ENCODE peak calls at places on chromosome 20, in four cellular contexts. X, Q, G and Z are unnamed samples.
A peak's percentile ranks its signal among the peaks of the same experiment; 100 is the strongest.

GRCh38 chr20:53492212-53492611 is 101.4 kb downstream of the ZNF217 start:
- DNase-seq in X (no peak), Q (no peak), G (no peak), Z (no peak)

GRCh38 chr20:38242848-38243449 is 17.6 kb downstream of the KIAA1755 start:
- DNase-seq in X (no peak), Q (no peak), G (no peak), Z (no peak)

GRCh38 chr20:21184810-21185209 is 58.9 kb downstream of the KIZ start:
- DNase-seq in X (no peak), Q (no peak), G (no peak), Z (no peak)

GRCh38 chr20:59645761-59646171 is 41.4 kb downstream of the PHACTR3 start:
- DNase-seq in X (no peak), Q (no peak), G (peak; percentile 47), Z (peak; percentile 81)

GRCh38 chr20:17505664-17506517 is 25.3 kb downstream of the BFSP1 start:
- DNase-seq in X (no peak), Q (no peak), G (no peak), Z (no peak)

GRCh38 chr20:50038574-50038991 is 55.8 kb downstream of the SNAI1 start:
- DNase-seq in X (no peak), Q (no peak), G (no peak), Z (no peak)

GRCh38 chr20:12179692-12180091 is 262.0 kb downstream of the BTBD3 start:
- DNase-seq in X (no peak), Q (no peak), G (no peak), Z (no peak)

GRCh38 chr20:33693741-33694645 is 7.8 kb upstream of the E2F1 start:
- DNase-seq in X (no peak), Q (no peak), G (no peak), Z (no peak)

GRCh38 chr20:51800769-51801219 is 1.5 kb downstream of the SALL4 start:
- DNase-seq in X (no peak), Q (no peak), G (no peak), Z (no peak)

GRCh38 chr20:50353289-50353961 is 156.8 kb upstream of the PTPN1 start:
- DNase-seq in X (no peak), Q (no peak), G (no peak), Z (no peak)

GRCh38 chr20:36121981-36122930 is 32.3 kb upstream of the EPB41L1 start:
- DNase-seq in X (peak; percentile 92), Q (peak; percentile 93), G (no peak), Z (no peak)

GRCh38 chr20:54291339-54292060 is 83.6 kb downstream of the PFDN4 start:
- DNase-seq in X (no peak), Q (no peak), G (no peak), Z (no peak)

GRCh38 chr20:51532577-51533191 is 9.8 kb downstream of the NFATC2 start:
- DNase-seq in X (no peak), Q (no peak), G (no peak), Z (no peak)

GRCh38 chr20:6940052-6940451 is 172.6 kb downstream of the BMP2 start:
- DNase-seq in X (no peak), Q (peak; percentile 6), G (no peak), Z (no peak)

GRCh38 chr20:4685923-4686221 is 35.8 kb upstream of the PRND start:
- DNase-seq in X (no peak), Q (no peak), G (no peak), Z (no peak)

GRCh38 chr20:55095745-55096450 is 620.5 kb downstream of the DOK5 start:
- DNase-seq in X (no peak), Q (no peak), G (no peak), Z (no peak)

GRCh38 chr20:2140561-2140960 is 38.9 kb downstream of the STK35 start:
- DNase-seq in X (peak; percentile 32), Q (peak; percentile 25), G (no peak), Z (no peak)

GRCh38 chr20:4740774-4741431 is 19.2 kb downstream of the PRND start:
- DNase-seq in X (peak; percentile 79), Q (no peak), G (no peak), Z (peak; percentile 85)

GRCh38 chr20:33746325-33746998 is 14.7 kb downstream of the ZNF341 start:
- DNase-seq in X (no peak), Q (no peak), G (no peak), Z (no peak)

GRCh38 chr20:59437601-59438031 is 137.2 kb downstream of the EDN3 start:
- DNase-seq in X (no peak), Q (no peak), G (no peak), Z (no peak)

GRCh38 chr20:45817652-45818194 is 5.3 kb downstream of the UBE2C start:
- DNase-seq in X (no peak), Q (no peak), G (no peak), Z (no peak)

GRCh38 chr20:3121271-3121911 is 36.9 kb upstream of the AVP start:
- DNase-seq in X (no peak), Q (no peak), G (no peak), Z (no peak)

GRCh38 chr20:33811763-33812672 is 870 bp downstream of the CHMP4B start:
- DNase-seq in X (peak; percentile 63), Q (no peak), G (no peak), Z (no peak)

GRCh38 chr20:1391640-1392442 is 1.0 kb downstream of the FKBP1A start:
- DNase-seq in X (peak; percentile 46), Q (no peak), G (no peak), Z (peak; percentile 21)

GRCh38 chr20:34037767-34038166 is 44.1 kb downstream of the RALY start:
- DNase-seq in X (no peak), Q (no peak), G (no peak), Z (no peak)

GRCh38 chr20:3137492-3137891 is 22.2 kb downstream of the FASTKD5 start:
- DNase-seq in X (no peak), Q (no peak), G (no peak), Z (no peak)

GRCh38 chr20:4555188-4555893 is 166.4 kb upstream of the PRND start:
- DNase-seq in X (peak; percentile 3), Q (no peak), G (no peak), Z (no peak)

GRCh38 chr20:12594410-12595130 is 414.2 kb upstream of the SPTLC3 start:
- DNase-seq in X (no peak), Q (no peak), G (no peak), Z (no peak)

GRCh38 chr20:43205699-43206098 is 16.0 kb upstream of the PTPRT start:
- DNase-seq in X (no peak), Q (no peak), G (no peak), Z (no peak)
- TF ChIP-seq CTCF in X (no peak), Q (no peak), G (peak; percentile 32), Z (no peak)

DNA sequence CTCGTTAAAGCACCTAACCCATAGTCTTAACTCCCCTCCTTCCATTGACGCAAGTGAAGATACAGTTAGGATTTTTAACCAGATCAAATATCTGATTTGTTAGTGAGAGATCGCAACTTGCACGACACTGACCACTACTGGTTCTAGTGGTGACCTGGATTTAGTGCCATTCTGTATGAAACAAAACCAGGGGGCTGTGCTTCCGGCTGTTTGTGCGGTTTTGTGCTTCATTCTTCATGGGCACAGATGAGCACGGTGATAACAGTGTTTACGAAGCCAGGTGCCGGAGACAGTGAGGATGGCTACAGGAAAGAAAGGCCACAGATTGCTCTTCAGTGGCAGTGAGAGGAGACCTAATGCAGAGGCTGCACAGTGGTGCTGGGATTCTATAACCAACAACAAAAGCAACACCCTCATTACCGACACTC is 75.5 kb downstream of the NOL4L start:
- DNase-seq in X (peak; percentile 30), Q (no peak), G (no peak), Z (no peak)
- TF ChIP-seq CTCF in X (no peak), Q (peak; percentile 42), G (peak; percentile 35), Z (peak; percentile 9)

GRCh38 chr20:63029358-63030121 is 22.8 kb upstream of the BHLHE23 start:
- DNase-seq in X (no peak), Q (no peak), G (no peak), Z (no peak)
- TF ChIP-seq CTCF in X (no peak), Q (no peak), G (no peak), Z (no peak)

GRCh38 chr20:43925215-43925614 is 10.6 kb downstream of the TOX2 start:
- DNase-seq in X (no peak), Q (no peak), G (no peak), Z (no peak)

GRCh38 chr20:43926287-43926686 is 11.6 kb downstream of the TOX2 start:
- DNase-seq in X (no peak), Q (no peak), G (no peak), Z (no peak)

GRCh38 chr20:43926691-43927090 is 12.0 kb downstream of the TOX2 start:
- DNase-seq in X (no peak), Q (no peak), G (no peak), Z (no peak)

GRCh38 chr20:43923917-43924316 is 9.3 kb downstream of the TOX2 start:
- DNase-seq in X (no peak), Q (no peak), G (no peak), Z (no peak)

DNA sequence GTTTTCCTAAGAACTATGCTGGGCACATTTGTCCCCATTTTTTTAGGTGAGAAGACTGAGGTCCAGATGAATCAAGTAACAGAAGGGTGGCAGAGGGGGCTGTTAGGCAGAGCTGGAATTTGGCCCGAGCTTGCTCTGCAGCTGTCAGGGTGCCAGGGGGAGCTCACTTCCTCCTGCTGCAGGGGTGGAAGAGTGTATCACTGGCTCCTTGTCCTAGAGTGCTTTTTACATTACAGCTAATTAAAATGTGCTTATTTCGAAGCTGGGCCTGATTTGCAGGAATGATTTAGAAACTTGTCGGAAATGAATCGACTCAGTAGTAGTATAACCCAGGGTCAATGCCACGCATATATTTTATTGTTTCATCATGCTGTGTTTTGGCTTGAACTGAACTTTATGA is 11.1 kb downstream of the TOX2 start:
- DNase-seq in X (peak; percentile 62), Q (no peak), G (no peak), Z (no peak)
- TF ChIP-seq CTCF in X (no peak), Q (no peak), G (no peak), Z (no peak)

DNA sequence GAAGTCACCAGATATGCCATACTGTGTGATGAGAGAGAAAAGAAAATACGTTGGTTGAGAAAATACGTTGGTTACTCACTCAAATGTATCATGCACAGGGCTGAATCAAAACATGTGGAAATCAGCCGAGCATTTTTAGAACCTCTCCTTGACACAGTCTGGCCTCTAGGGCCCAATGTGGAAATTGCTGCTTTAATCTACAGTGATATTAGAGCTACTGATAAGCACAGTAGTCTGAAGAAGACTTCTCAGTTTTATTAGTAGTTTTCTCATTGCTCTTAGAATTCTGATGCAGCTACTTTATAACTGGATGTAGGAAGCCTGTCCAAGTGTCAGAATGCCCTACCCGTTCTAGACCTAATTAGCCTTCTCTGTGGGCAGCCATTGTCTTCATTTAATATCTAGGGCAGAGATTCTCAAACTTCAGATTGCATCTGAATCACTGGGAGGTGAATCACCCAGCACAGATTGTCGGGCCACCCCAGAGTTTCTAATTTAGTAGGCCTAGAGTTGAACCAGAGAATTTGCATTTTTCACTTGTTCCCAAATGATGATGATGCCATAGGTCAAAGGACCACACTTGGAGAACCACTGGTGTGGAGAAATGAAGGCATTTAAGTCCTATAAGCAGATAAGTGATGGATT is 229.1 kb downstream of the PLCB1 start:
- DNase-seq in X (no peak), Q (no peak), G (no peak), Z (no peak)
- TF ChIP-seq CTCF in X (no peak), Q (peak; percentile 35), G (no peak), Z (no peak)